ENCODE peak calls at places on chromosomes 2 and 18, in six cellular contexts. V, S, R, X, I and A are unnamed samples.

GRCh38 chr2:27356056-27356381 is 545 bp downstream of the GTF3C2 start:
- DNase-seq in V (peak; percentile 78), S (peak; percentile 63), R (no peak), X (peak; percentile 61), I (peak; percentile 59), A (peak; percentile 36)

GRCh38 chr2:120945091-120945490 is 209.4 kb downstream of the GLI2 start:
- DNase-seq in V (no peak), S (no peak), R (no peak), X (no peak), I (no peak), A (no peak)

GRCh38 chr2:136058951-136059530 is 58.9 kb downstream of the CXCR4 start:
- DNase-seq in V (no peak), S (no peak), R (no peak), X (no peak), I (no peak), A (peak; percentile 25)

GRCh38 chr2:193818801-193819499 is 1624.2 kb upstream of the TMEFF2 start:
- DNase-seq in V (no peak), S (no peak), R (no peak), X (no peak), I (no peak), A (no peak)

GRCh38 chr2:30030361-30030760 is 109.0 kb upstream of the ALK start:
- DNase-seq in V (no peak), S (no peak), R (no peak), X (no peak), I (no peak), A (no peak)

GRCh38 chr18:68438983-68439382 is 275.9 kb downstream of the TMX3 start:
- DNase-seq in V (no peak), S (peak; percentile 56), R (no peak), X (peak; percentile 12), I (no peak), A (no peak)

GRCh38 chr2:85435986-85436835 is 17.7 kb downstream of the SH2D6 start:
- DNase-seq in V (no peak), S (no peak), R (no peak), X (no peak), I (no peak), A (no peak)

GRCh38 chr2:46945671-46946070 is 30.1 kb upstream of the MCFD2 start:
- DNase-seq in V (no peak), S (no peak), R (no peak), X (no peak), I (no peak), A (no peak)

DNA sequence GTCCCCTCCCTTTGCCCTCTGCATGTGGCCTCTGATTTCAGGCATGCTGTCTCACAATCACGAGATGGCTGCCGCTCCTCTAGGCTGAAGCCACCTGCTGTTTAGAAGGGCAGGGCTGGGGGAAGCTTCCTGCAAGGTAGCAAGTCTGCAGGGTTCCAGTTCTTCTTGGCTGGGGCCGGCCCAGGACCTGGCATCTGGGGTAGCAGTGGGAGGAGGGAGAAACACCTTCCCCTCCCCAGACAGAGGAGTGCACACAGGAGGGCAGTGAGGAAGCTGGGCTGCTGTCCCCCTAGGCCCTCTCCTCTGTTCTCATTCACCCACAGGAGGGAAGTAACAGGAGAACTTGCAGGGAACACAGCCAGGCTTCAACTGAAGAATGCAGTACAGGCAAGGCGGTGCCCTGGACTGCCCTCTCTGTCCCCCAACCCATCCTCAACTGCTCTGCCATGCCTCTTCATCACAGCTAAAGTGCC is 345.9 kb upstream of the HS6ST1 start:
- DNase-seq in V (no peak), S (no peak), R (no peak), X (no peak), I (no peak), A (no peak)
- TF ChIP-seq CTCF in V (no peak), S (no peak), R (no peak), X (no peak), I (no peak), A (no peak)

GRCh38 chr2:241563031-241563507 is 4.5 kb downstream of the BOK start:
- DNase-seq in V (peak; percentile 40), S (no peak), R (no peak), X (no peak), I (no peak), A (no peak)

GRCh38 chr2:241565413-241565812 is 6.9 kb downstream of the BOK start:
- DNase-seq in V (peak; percentile 37), S (no peak), R (no peak), X (no peak), I (no peak), A (no peak)

GRCh38 chr2:241563571-241563980 is 5.0 kb downstream of the BOK start:
- DNase-seq in V (peak; percentile 39), S (no peak), R (no peak), X (no peak), I (no peak), A (no peak)

GRCh38 chr2:241564596-241565411 is 6.3 kb downstream of the BOK start:
- DNase-seq in V (peak; percentile 38), S (no peak), R (no peak), X (no peak), I (peak; percentile 71), A (no peak)

DNA sequence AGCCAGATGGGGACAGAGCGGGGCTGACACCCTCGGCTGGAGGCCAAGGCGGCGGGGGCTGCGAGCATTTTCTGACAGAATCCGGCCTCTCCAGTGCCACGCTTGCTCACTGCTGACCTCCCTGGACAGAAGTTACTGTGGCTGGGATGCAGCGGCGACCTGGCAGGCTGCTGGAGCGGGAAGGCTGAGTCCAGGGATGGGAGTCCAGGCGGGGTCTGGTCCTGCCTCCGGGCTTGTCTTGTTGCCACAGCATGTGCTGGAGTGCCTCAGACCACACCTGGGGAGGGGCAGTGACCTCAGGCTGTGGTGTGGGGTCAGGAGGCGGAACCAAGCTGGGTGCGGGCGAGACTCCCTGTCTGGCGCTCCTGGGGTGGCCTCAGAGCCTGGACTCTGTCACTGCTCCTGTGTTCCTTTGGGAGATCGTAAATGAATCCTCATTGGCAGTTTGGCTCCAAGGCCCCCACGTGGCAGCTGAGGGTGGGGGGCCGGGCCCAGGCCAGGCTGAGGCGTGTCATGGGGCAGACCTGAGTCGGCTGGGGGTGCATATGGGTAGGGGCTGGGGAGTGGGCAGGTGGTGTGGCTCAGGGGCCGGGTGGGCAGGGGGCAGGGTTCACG is 5.5 kb downstream of the BOK start:
- DNase-seq in V (peak; percentile 43), S (no peak), R (no peak), X (no peak), I (peak; percentile 52), A (no peak)
- H3K4me3 ChIP-seq in V (no peak overlapping the region), S (no peak overlapping the region), R (no peak overlapping the region), X (no peak overlapping the region), I (no peak overlapping the region), A (no peak overlapping the region)

GRCh38 chr18:34976534-34976898 is 64.7 kb upstream of the MAPRE2 start:
- DNase-seq in V (no peak), S (no peak), R (no peak), X (no peak), I (no peak), A (no peak)

GRCh38 chr18:34977787-34978532 is 63.3 kb upstream of the MAPRE2 start:
- DNase-seq in V (peak; percentile 78), S (no peak), R (no peak), X (peak; percentile 57), I (peak; percentile 69), A (no peak)

GRCh38 chr18:34976084-34976483 is 65.1 kb upstream of the MAPRE2 start:
- DNase-seq in V (no peak), S (no peak), R (no peak), X (no peak), I (no peak), A (no peak)

GRCh38 chr18:34978533-34978893 is 62.7 kb upstream of the MAPRE2 start:
- DNase-seq in V (no peak), S (no peak), R (no peak), X (no peak), I (no peak), A (no peak)

GRCh38 chr18:34976899-34977786 is 64.1 kb upstream of the MAPRE2 start:
- DNase-seq in V (peak; percentile 82), S (peak; percentile 22), R (no peak), X (peak; percentile 87), I (peak; percentile 89), A (peak; percentile 13)
- TF ChIP-seq CTCF in V (no peak), S (no peak), R (no peak), X (no peak), I (no peak), A (no peak)

GRCh38 chr18:21275645-21276044 is 33.6 kb downstream of the GREB1L start:
- DNase-seq in V (no peak), S (no peak), R (no peak), X (no peak), I (no peak), A (no peak)
- H3K4me3 ChIP-seq in V (no peak overlapping the region), S (no peak overlapping the region), R (no peak overlapping the region), X (no peak overlapping the region), I (no peak overlapping the region), A (no peak overlapping the region)

DNA sequence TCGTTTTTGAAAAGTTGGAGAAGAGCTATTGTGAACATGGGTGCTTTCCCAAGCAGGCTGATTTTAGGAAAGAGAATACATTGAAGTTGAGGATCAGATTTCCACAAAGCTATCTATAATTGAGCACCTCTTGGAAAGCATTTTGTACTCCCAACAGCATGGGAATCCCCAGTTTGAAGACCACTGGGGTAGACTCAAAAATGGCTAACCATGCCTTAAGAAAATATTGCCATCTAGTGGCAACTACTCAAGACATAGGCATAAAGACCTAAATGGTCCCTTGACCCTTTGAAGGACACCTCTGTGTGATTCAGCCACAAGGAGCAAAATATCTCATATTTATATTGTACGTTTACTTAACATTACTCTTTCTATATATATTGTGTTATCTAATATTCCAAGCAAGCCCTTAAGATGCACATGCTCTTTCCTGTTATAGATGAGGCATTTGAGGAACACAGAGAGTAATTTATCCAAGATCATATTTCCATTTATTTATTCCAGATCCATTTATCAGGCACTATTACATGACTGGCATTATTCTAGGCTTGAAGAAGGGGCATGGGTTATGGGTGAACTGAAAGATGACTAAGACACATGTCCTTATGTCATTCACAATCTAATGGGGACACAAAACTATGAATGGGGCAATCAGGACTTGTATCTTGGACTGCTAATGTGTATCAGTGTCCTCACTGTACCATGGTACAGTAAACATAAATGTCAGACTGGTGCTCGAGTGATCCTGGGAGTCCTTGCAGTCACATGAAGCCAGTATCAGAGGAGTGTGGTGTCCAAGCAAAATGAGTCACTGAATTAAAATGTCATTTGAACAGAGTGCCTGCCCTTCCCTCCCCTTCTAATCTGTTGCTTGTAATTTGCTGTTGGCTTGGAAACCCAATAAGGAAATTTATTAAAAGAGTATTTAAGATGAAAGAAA is 121.0 kb upstream of the XPO1 start:
- DNase-seq in V (no peak), S (peak; percentile 61), R (no peak), X (no peak), I (peak; percentile 56), A (peak; percentile 16)
- TF ChIP-seq CTCF in V (peak; percentile 52), S (peak; percentile 60), R (peak; percentile 68), X (peak; percentile 46), I (peak; percentile 61), A (peak; percentile 58)

GRCh38 chr18:55857961-55858360 is 270.0 kb upstream of the TCF4 start:
- DNase-seq in V (no peak), S (no peak), R (no peak), X (no peak), I (no peak), A (no peak)
- H3K4me3 ChIP-seq in V (no peak overlapping the region), S (no peak overlapping the region), R (no peak overlapping the region), X (peak overlapping the region; percentile 16), I (no peak overlapping the region), A (no peak overlapping the region)

DNA sequence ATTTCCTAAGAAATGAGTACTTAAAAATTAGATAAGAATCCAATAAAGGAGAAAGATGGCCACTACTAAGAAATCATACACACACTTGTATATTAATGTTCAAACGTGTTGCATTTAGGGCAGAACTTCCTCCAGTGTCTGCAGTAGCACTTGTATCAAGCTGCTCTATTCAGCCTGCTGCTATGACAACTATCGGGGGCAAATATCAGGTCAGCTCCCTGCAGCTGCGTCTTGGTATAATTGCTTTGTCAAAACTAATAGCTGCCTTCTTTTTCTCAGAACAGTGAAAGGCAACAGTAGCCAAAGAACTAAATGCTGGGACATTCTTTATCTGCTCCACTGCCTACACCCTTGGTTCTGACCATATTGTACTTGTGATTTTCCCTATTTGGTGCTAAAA is 300.7 kb downstream of the NOL4 start:
- DNase-seq in V (no peak), S (no peak), R (no peak), X (no peak), I (no peak), A (no peak)
- TF ChIP-seq CTCF in V (no peak), S (no peak), R (no peak), X (no peak), I (no peak), A (no peak)